ENCODE peak calls at places on chromosome 18, in ten cellular contexts. B, R, I, J, F, Q, K, L, N and S are unnamed samples.

GRCh38 chr18:3330622-3331021 is 68.7 kb downstream of the MYL12B start:
- DNase-seq in I (no peak), J (no peak), F (no peak), Q (no peak), B (no peak), K (no peak), N (peak; percentile 12), R (no peak), L (no peak), S (no peak)

GRCh38 chr18:6624271-6624670 is 105.2 kb upstream of the ARHGAP28 start:
- DNase-seq in K (no peak), L (no peak), B (peak; percentile 7), N (no peak), R (no peak), I (no peak), Q (no peak), J (no peak), F (no peak), S (no peak)

GRCh38 chr18:60549338-60549960 is 176.9 kb upstream of the MC4R start:
- DNase-seq in K (no peak), I (no peak), L (no peak), Q (no peak), N (peak; percentile 22), B (peak; percentile 16), J (no peak), R (no peak), F (no peak), S (no peak)

GRCh38 chr18:33135951-33136660 is 304.4 kb downstream of the CCDC178 start:
- DNase-seq in N (no peak), B (no peak), Q (no peak), L (no peak), R (no peak), J (no peak), K (no peak), I (no peak), F (no peak), S (no peak)

GRCh38 chr18:76528477-76529432 is 33.7 kb upstream of the ZNF516 start:
- DNase-seq in L (no peak), K (no peak), R (peak; percentile 79), N (peak; percentile 38), Q (no peak), I (no peak), J (no peak), F (no peak), B (peak; percentile 33), S (no peak)

GRCh38 chr18:71442830-71443229 is 1101.3 kb downstream of the CBLN2 start:
- DNase-seq in I (no peak), N (no peak), B (no peak), F (no peak), L (no peak), R (no peak), Q (no peak), J (no peak), K (no peak), S (no peak)

GRCh38 chr18:54923339-54923956 is 35.8 kb downstream of the CCDC68 start:
- DNase-seq in R (no peak), Q (no peak), N (no peak), F (no peak), I (no peak), K (no peak), B (no peak), L (no peak), J (no peak), S (no peak)

GRCh38 chr18:37567994-37568359 is 2.4 kb upstream of the CELF4 start:
- DNase-seq in F (no peak), B (no peak), L (no peak), R (no peak), Q (no peak), I (no peak), N (no peak), K (no peak), J (no peak), S (no peak)

GRCh38 chr18:72866901-72867701 is 686 bp downstream of the NETO1 start:
- DNase-seq in J (no peak), K (no peak), R (no peak), N (no peak), Q (no peak), I (no peak), L (no peak), B (peak; percentile 45), F (peak; percentile 13), S (no peak)

GRCh38 chr18:13494879-13495465 is 231.4 kb downstream of the FAM210A start:
- DNase-seq in B (no peak), J (no peak), K (no peak), N (no peak), L (no peak), I (no peak), Q (no peak), R (no peak), F (no peak), S (no peak)

GRCh38 chr18:9474103-9474982 is 970 bp upstream of the RALBP1 start:
- DNase-seq in R (peak; percentile 95), B (peak; percentile 76), J (no peak), N (peak; percentile 81), I (no peak), Q (no peak), F (no peak), K (no peak), L (peak; percentile 45), S (no peak)

GRCh38 chr18:37564796-37565137 is 831 bp downstream of the CELF4 start:
- DNase-seq in F (no peak), R (peak; percentile 84), I (peak; percentile 67), K (peak; percentile 37), Q (no peak), N (peak; percentile 76), L (peak; percentile 37), B (peak; percentile 60), J (no peak), S (peak; percentile 73)

GRCh38 chr18:25350561-25351201 is 1.3 kb downstream of the ZNF521 start:
- DNase-seq in Q (peak; percentile 71), K (peak; percentile 12), R (peak; percentile 70), L (peak; percentile 58), I (peak; percentile 64), J (peak; percentile 19), B (peak; percentile 76), N (no peak), F (no peak), S (peak; percentile 43)

GRCh38 chr18:55559735-55560134 is 28.3 kb downstream of the TCF4 start:
- DNase-seq in N (no peak), J (no peak), K (no peak), I (peak; percentile 23), R (no peak), F (no peak), Q (no peak), L (no peak), B (no peak), S (peak; percentile 71)